ENCODE peak calls at places on chromosomes 2 and 18, in four cellular contexts. One of them, this sample, is unnamed.
A peak's percentile ranks its signal among the peaks of the same experiment; 100 is the strongest.

GRCh38 chr2:218069606-218070300 is 700 bp downstream of the RUFY4 start:
- DNase-seq in stimulated activated naive CD4-positive, alpha-beta T cell treated with Interleukin-2 at 50 U/mL for 16 hours: no peak
- DNase-seq in SW480: no peak
- DNase-seq in T-cell: no peak
- DNase-seq in this sample: no peak

GRCh38 chr2:19355931-19356544 is 2.4 kb downstream of the OSR1 start:
- DNase-seq in stimulated activated naive CD4-positive, alpha-beta T cell treated with Interleukin-2 at 50 U/mL for 16 hours: no peak
- DNase-seq in SW480: no peak
- DNase-seq in T-cell: no peak
- DNase-seq in this sample: peak; percentile 22

GRCh38 chr2:160871096-160871495 is 289.1 kb upstream of the TANK start:
- DNase-seq in stimulated activated naive CD4-positive, alpha-beta T cell treated with Interleukin-2 at 50 U/mL for 16 hours: no peak
- DNase-seq in SW480: no peak
- DNase-seq in T-cell: no peak
- DNase-seq in this sample: peak; percentile 5

GRCh38 chr2:56522605-56523089 is 338.9 kb downstream of the CCDC85A start:
- DNase-seq in stimulated activated naive CD4-positive, alpha-beta T cell treated with Interleukin-2 at 50 U/mL for 16 hours: no peak
- DNase-seq in SW480: no peak
- DNase-seq in T-cell: no peak
- DNase-seq in this sample: peak; percentile 81

GRCh38 chr18:75582406-75582821 is 154.9 kb upstream of the SMIM21 start:
- DNase-seq in stimulated activated naive CD4-positive, alpha-beta T cell treated with Interleukin-2 at 50 U/mL for 16 hours: no peak
- DNase-seq in SW480: no peak
- DNase-seq in T-cell: no peak
- DNase-seq in this sample: peak; percentile 69

GRCh38 chr18:70781860-70782453 is 493.1 kb downstream of the SOCS6 start:
- DNase-seq in stimulated activated naive CD4-positive, alpha-beta T cell treated with Interleukin-2 at 50 U/mL for 16 hours: peak; percentile 25
- DNase-seq in SW480: peak; percentile 36
- DNase-seq in T-cell: peak; percentile 63
- DNase-seq in this sample: peak; percentile 75

GRCh38 chr2:6103949-6104348 is 411.8 kb downstream of the SOX11 start:
- DNase-seq in stimulated activated naive CD4-positive, alpha-beta T cell treated with Interleukin-2 at 50 U/mL for 16 hours: no peak
- DNase-seq in SW480: peak; percentile 20
- DNase-seq in T-cell: no peak
- DNase-seq in this sample: no peak

GRCh38 chr2:159921752-159922404 is 123.9 kb upstream of the CD302 start:
- DNase-seq in stimulated activated naive CD4-positive, alpha-beta T cell treated with Interleukin-2 at 50 U/mL for 16 hours: peak; percentile 73
- DNase-seq in SW480: peak; percentile 50
- DNase-seq in T-cell: peak; percentile 59
- DNase-seq in this sample: peak; percentile 86

GRCh38 chr18:61551586-61551985 is 218.4 kb downstream of the CDH20 start:
- DNase-seq in stimulated activated naive CD4-positive, alpha-beta T cell treated with Interleukin-2 at 50 U/mL for 16 hours: no peak
- DNase-seq in SW480: peak; percentile 32
- DNase-seq in T-cell: peak; percentile 4
- DNase-seq in this sample: peak; percentile 89

GRCh38 chr2:173656086-173656485 is 301.4 kb downstream of the CDCA7 start:
- DNase-seq in stimulated activated naive CD4-positive, alpha-beta T cell treated with Interleukin-2 at 50 U/mL for 16 hours: no peak
- DNase-seq in SW480: no peak
- DNase-seq in T-cell: no peak
- DNase-seq in this sample: no peak

GRCh38 chr2:43220982-43221659 is 5.3 kb downstream of the ZFP36L2 start:
- DNase-seq in stimulated activated naive CD4-positive, alpha-beta T cell treated with Interleukin-2 at 50 U/mL for 16 hours: no peak
- DNase-seq in SW480: no peak
- DNase-seq in T-cell: no peak
- DNase-seq in this sample: peak; percentile 92

GRCh38 chr18:71529708-71530303 is 1014.3 kb downstream of the CBLN2 start:
- DNase-seq in stimulated activated naive CD4-positive, alpha-beta T cell treated with Interleukin-2 at 50 U/mL for 16 hours: no peak
- DNase-seq in SW480: no peak
- DNase-seq in T-cell: no peak
- DNase-seq in this sample: peak; percentile 36

GRCh38 chr2:62713837-62714236 is 8.3 kb downstream of the EHBP1 start:
- DNase-seq in stimulated activated naive CD4-positive, alpha-beta T cell treated with Interleukin-2 at 50 U/mL for 16 hours: no peak
- DNase-seq in SW480: no peak
- DNase-seq in T-cell: no peak
- DNase-seq in this sample: no peak